ENCODE peak calls at places on chromosome 12, in seven cellular contexts. One of them, this sample, is unnamed.

GRCh38 chr12:33111850-33112249 is 215.3 kb upstream of the PKP2 start:
- DNase-seq in psoas muscle: no peak
- DNase-seq in Calu3: no peak
- DNase-seq in CD8-positive, alpha-beta memory T cell: no peak
- DNase-seq in esophagus muscularis mucosa: no peak
- DNase-seq in HTR-8/SVneo: no peak
- DNase-seq in sciatic nerve: no peak
- DNase-seq in this sample: no peak

GRCh38 chr12:116892318-116892717 is 11.1 kb upstream of the HRK start:
- DNase-seq in psoas muscle: no peak
- DNase-seq in Calu3: no peak
- DNase-seq in CD8-positive, alpha-beta memory T cell: no peak
- DNase-seq in esophagus muscularis mucosa: no peak
- DNase-seq in HTR-8/SVneo: no peak
- DNase-seq in sciatic nerve: no peak
- DNase-seq in this sample: no peak

GRCh38 chr12:93883436-93884154 is 206.4 kb downstream of the CRADD start:
- DNase-seq in psoas muscle: no peak
- DNase-seq in Calu3: no peak
- DNase-seq in CD8-positive, alpha-beta memory T cell: no peak
- DNase-seq in esophagus muscularis mucosa: peak; percentile 26
- DNase-seq in HTR-8/SVneo: no peak
- DNase-seq in sciatic nerve: no peak
- DNase-seq in this sample: no peak

GRCh38 chr12:84924956-84925355 is 12.4 kb upstream of the SLC6A15 start:
- DNase-seq in psoas muscle: no peak
- DNase-seq in Calu3: no peak
- DNase-seq in CD8-positive, alpha-beta memory T cell: no peak
- DNase-seq in esophagus muscularis mucosa: no peak
- DNase-seq in HTR-8/SVneo: no peak
- DNase-seq in sciatic nerve: no peak
- DNase-seq in this sample: no peak

GRCh38 chr12:87848248-87848868 is 180.8 kb downstream of the C12orf50 start:
- DNase-seq in psoas muscle: no peak
- DNase-seq in Calu3: peak; percentile 53
- DNase-seq in CD8-positive, alpha-beta memory T cell: no peak
- DNase-seq in esophagus muscularis mucosa: no peak
- DNase-seq in HTR-8/SVneo: peak; percentile 31
- DNase-seq in sciatic nerve: no peak
- DNase-seq in this sample: no peak

GRCh38 chr12:107679346-107679745 is 6.3 kb upstream of the PWP1 start:
- DNase-seq in psoas muscle: no peak
- DNase-seq in Calu3: no peak
- DNase-seq in CD8-positive, alpha-beta memory T cell: no peak
- DNase-seq in esophagus muscularis mucosa: no peak
- DNase-seq in HTR-8/SVneo: no peak
- DNase-seq in sciatic nerve: no peak
- DNase-seq in this sample: no peak

GRCh38 chr12:67042697-67043131 is 226.4 kb upstream of the CAND1 start:
- DNase-seq in psoas muscle: no peak
- DNase-seq in Calu3: peak; percentile 24
- DNase-seq in CD8-positive, alpha-beta memory T cell: no peak
- DNase-seq in esophagus muscularis mucosa: no peak
- DNase-seq in HTR-8/SVneo: peak; percentile 61
- DNase-seq in sciatic nerve: no peak
- DNase-seq in this sample: no peak

GRCh38 chr12:128791395-128792322 is 32.1 kb downstream of the SLC15A4 start:
- DNase-seq in psoas muscle: no peak
- DNase-seq in Calu3: peak; percentile 11
- DNase-seq in CD8-positive, alpha-beta memory T cell: no peak
- DNase-seq in esophagus muscularis mucosa: peak; percentile 86
- DNase-seq in HTR-8/SVneo: no peak
- DNase-seq in sciatic nerve: no peak
- DNase-seq in this sample: no peak

GRCh38 chr12:84585996-84586395 is 326.6 kb downstream of the SLC6A15 start:
- DNase-seq in psoas muscle: no peak
- DNase-seq in Calu3: no peak
- DNase-seq in CD8-positive, alpha-beta memory T cell: no peak
- DNase-seq in esophagus muscularis mucosa: no peak
- DNase-seq in HTR-8/SVneo: no peak
- DNase-seq in sciatic nerve: no peak
- DNase-seq in this sample: no peak

GRCh38 chr12:1422604-1423315 is 171.6 kb downstream of the FBXL14 start:
- DNase-seq in psoas muscle: no peak
- DNase-seq in Calu3: no peak
- DNase-seq in CD8-positive, alpha-beta memory T cell: no peak
- DNase-seq in esophagus muscularis mucosa: no peak
- DNase-seq in HTR-8/SVneo: no peak
- DNase-seq in sciatic nerve: no peak
- DNase-seq in this sample: no peak

GRCh38 chr12:117118838-117119591 is 19.8 kb upstream of the TESC start:
- DNase-seq in psoas muscle: no peak
- DNase-seq in Calu3: no peak
- DNase-seq in CD8-positive, alpha-beta memory T cell: no peak
- DNase-seq in esophagus muscularis mucosa: no peak
- DNase-seq in HTR-8/SVneo: no peak
- DNase-seq in sciatic nerve: no peak
- DNase-seq in this sample: no peak

GRCh38 chr12:3973939-3974644 is 100.9 kb upstream of the PARP11 start:
- DNase-seq in psoas muscle: no peak
- DNase-seq in Calu3: no peak
- DNase-seq in CD8-positive, alpha-beta memory T cell: no peak
- DNase-seq in esophagus muscularis mucosa: no peak
- DNase-seq in HTR-8/SVneo: no peak
- DNase-seq in sciatic nerve: no peak
- DNase-seq in this sample: no peak

GRCh38 chr12:6363330-6364036 is 11.9 kb downstream of the SCNN1A start:
- DNase-seq in psoas muscle: peak; percentile 83
- DNase-seq in Calu3: peak; percentile 83
- DNase-seq in CD8-positive, alpha-beta memory T cell: peak; percentile 77
- DNase-seq in esophagus muscularis mucosa: peak; percentile 94
- DNase-seq in HTR-8/SVneo: no peak
- DNase-seq in sciatic nerve: peak; percentile 85
- DNase-seq in this sample: peak; percentile 90

GRCh38 chr12:24993756-24994155 is 44.9 kb upstream of the BCAT1 start:
- DNase-seq in psoas muscle: no peak
- DNase-seq in Calu3: no peak
- DNase-seq in CD8-positive, alpha-beta memory T cell: no peak
- DNase-seq in esophagus muscularis mucosa: no peak
- DNase-seq in HTR-8/SVneo: no peak
- DNase-seq in sciatic nerve: no peak
- DNase-seq in this sample: no peak

GRCh38 chr12:108826115-108826806 is 31.1 kb downstream of the SSH1 start:
- DNase-seq in psoas muscle: peak; percentile 72
- DNase-seq in Calu3: no peak
- DNase-seq in CD8-positive, alpha-beta memory T cell: no peak
- DNase-seq in esophagus muscularis mucosa: no peak
- DNase-seq in HTR-8/SVneo: peak; percentile 71
- DNase-seq in sciatic nerve: peak; percentile 82
- DNase-seq in this sample: peak; percentile 87

GRCh38 chr12:15581006-15581405 is 208.2 kb downstream of the EPS8 start:
- DNase-seq in psoas muscle: no peak
- DNase-seq in Calu3: no peak
- DNase-seq in CD8-positive, alpha-beta memory T cell: no peak
- DNase-seq in esophagus muscularis mucosa: no peak
- DNase-seq in HTR-8/SVneo: no peak
- DNase-seq in sciatic nerve: no peak
- DNase-seq in this sample: no peak

GRCh38 chr12:4331221-4331620 is 10.2 kb downstream of the TIGAR start:
- DNase-seq in psoas muscle: no peak
- DNase-seq in Calu3: no peak
- DNase-seq in CD8-positive, alpha-beta memory T cell: no peak
- DNase-seq in esophagus muscularis mucosa: no peak
- DNase-seq in HTR-8/SVneo: no peak
- DNase-seq in sciatic nerve: no peak
- DNase-seq in this sample: no peak

GRCh38 chr12:7189398-7190267 is at the start of gene PEX5:
- DNase-seq in psoas muscle: peak; percentile 88
- DNase-seq in Calu3: peak; percentile 86
- DNase-seq in CD8-positive, alpha-beta memory T cell: peak; percentile 90
- DNase-seq in esophagus muscularis mucosa: peak; percentile 94
- DNase-seq in HTR-8/SVneo: peak; percentile 95
- DNase-seq in sciatic nerve: peak; percentile 92
- DNase-seq in this sample: peak; percentile 96

GRCh38 chr12:47209014-47209413 is 129.3 kb upstream of the AMIGO2 start:
- DNase-seq in psoas muscle: no peak
- DNase-seq in Calu3: no peak
- DNase-seq in CD8-positive, alpha-beta memory T cell: no peak
- DNase-seq in esophagus muscularis mucosa: no peak
- DNase-seq in HTR-8/SVneo: no peak
- DNase-seq in sciatic nerve: no peak
- DNase-seq in this sample: no peak